ENCODE peak calls at places on chromosomes 5 and 9, in six cellular contexts. O is AG08396; Q is foreskin keratinocyte; P is Ammon's horn; H is NCI-H146; S is CD4-positive, alpha-beta memory T cell. N is an unnamed sample.
A peak's percentile ranks its signal among the peaks of the same experiment; 100 is the strongest.

GRCh38 chr9:106689089-106689488 is 173.9 kb upstream of the ZNF462 start:
- DNase-seq in P (no peak), H (no peak), O (no peak), S (no peak), Q (no peak), N (no peak)

GRCh38 chr5:1641560-1642166 is 117.9 kb upstream of the LPCAT1 start:
- DNase-seq in S (peak; percentile 75), P (peak; percentile 96), H (peak; percentile 89), Q (peak; percentile 53), O (peak; percentile 90), N (peak; percentile 75)

GRCh38 chr9:108885643-108886348 is 23.7 kb downstream of the ACTL7A start:
- DNase-seq in H (peak; percentile 85), O (peak; percentile 41), P (no peak), Q (peak; percentile 66), S (no peak), N (no peak)

GRCh38 chr9:23736293-23736692 is 89.7 kb downstream of the ELAVL2 start:
- DNase-seq in O (no peak), P (no peak), Q (no peak), H (no peak), S (no peak), N (no peak)

GRCh38 chr9:134928796-134929559 is 11.3 kb upstream of the FCN1 start:
- DNase-seq in H (no peak), S (no peak), P (peak; percentile 71), Q (no peak), O (no peak), N (no peak)

GRCh38 chr5:177179431-177179830 is 45.9 kb downstream of the NSD1 start:
- DNase-seq in P (no peak), O (no peak), H (no peak), Q (no peak), S (no peak), N (no peak)

GRCh38 chr5:57989378-57989777 is 470.5 kb downstream of the PLK2 start:
- DNase-seq in S (no peak), O (no peak), H (no peak), Q (no peak), P (no peak), N (no peak)

GRCh38 chr5:72517961-72518690 is 10.9 kb upstream of the ZNF366 start:
- DNase-seq in S (no peak), P (peak; percentile 56), Q (no peak), H (no peak), O (peak; percentile 43), N (no peak)

GRCh38 chr5:181243020-181243520 is 636 bp downstream of the RACK1 start:
- DNase-seq in P (no peak), S (no peak), O (no peak), H (no peak), Q (no peak), N (no peak)

GRCh38 chr5:95709967-95710650 is 21.0 kb upstream of the RHOBTB3 start:
- DNase-seq in O (no peak), P (no peak), Q (no peak), H (peak; percentile 31), S (no peak), N (no peak)

GRCh38 chr5:65776707-65777141 is 54.7 kb downstream of the NLN start:
- DNase-seq in H (no peak), Q (no peak), S (no peak), O (no peak), P (no peak), N (no peak)

GRCh38 chr5:78597068-78597857 is 51.3 kb downstream of the LHFPL2 start:
- DNase-seq in S (no peak), P (no peak), H (no peak), Q (peak; percentile 36), O (peak; percentile 41), N (no peak)

GRCh38 chr5:31378838-31379237 is 153.1 kb downstream of the DROSHA start:
- DNase-seq in O (peak; percentile 36), S (no peak), P (no peak), Q (no peak), H (no peak), N (no peak)

GRCh38 chr5:57311921-57312320 is 138.1 kb downstream of the GPBP1 start:
- DNase-seq in P (no peak), Q (no peak), H (no peak), O (no peak), S (no peak), N (no peak)

GRCh38 chr5:142023836-142024235 is 11.0 kb upstream of the GNPDA1 start:
- DNase-seq in S (no peak), H (peak; percentile 21), Q (no peak), P (no peak), O (no peak), N (no peak)

GRCh38 chr5:135154961-135155360 is 120.9 kb upstream of the PITX1 start:
- DNase-seq in P (no peak), Q (no peak), S (no peak), H (no peak), O (no peak), N (no peak)

GRCh38 chr9:97934321-97935115 is 3.5 kb downstream of the HEMGN start:
- DNase-seq in P (peak; percentile 57), Q (no peak), S (no peak), H (peak; percentile 70), O (no peak), N (no peak)

GRCh38 chr9:29039258-29039657 is 1466.0 kb upstream of the C9orf72 start:
- DNase-seq in Q (peak; percentile 31), P (no peak), O (no peak), S (no peak), H (no peak), N (no peak)

GRCh38 chr9:95409650-95410426 is 92.3 kb upstream of the FANCC start:
- DNase-seq in S (no peak), O (peak; percentile 48), P (no peak), H (no peak), Q (no peak), N (no peak)

GRCh38 chr5:56078271-56078670 is 83.5 kb upstream of the IL6ST start:
- DNase-seq in O (no peak), Q (no peak), P (no peak), H (no peak), S (no peak), N (no peak)

GRCh38 chr5:157292599-157292998 is 26.7 kb downstream of the CYFIP2 start:
- DNase-seq in O (no peak), S (no peak), Q (no peak), P (no peak), H (no peak), N (no peak)

GRCh38 chr5:80481019-80481893 is 6.6 kb upstream of the FAM151B start:
- DNase-seq in Q (no peak), P (peak; percentile 12), H (peak; percentile 32), S (no peak), O (peak; percentile 65), N (no peak)

GRCh38 chr5:157516626-157517325 is 56.8 kb downstream of the NIPAL4 start:
- DNase-seq in P (no peak), S (no peak), O (peak; percentile 84), H (no peak), Q (no peak), N (no peak)

GRCh38 chr9:98365227-98365669 is 109.8 kb upstream of the TBC1D2 start:
- DNase-seq in H (no peak), Q (peak; percentile 10), P (no peak), S (no peak), O (no peak), N (no peak)

GRCh38 chr9:129932303-129933151 is 97.3 kb downstream of the USP20 start:
- DNase-seq in O (peak; percentile 9), H (no peak), P (no peak), S (no peak), Q (no peak), N (peak; percentile 82)

GRCh38 chr5:158929579-158930233 is 170.0 kb downstream of the EBF1 start:
- DNase-seq in P (no peak), S (no peak), O (no peak), H (no peak), Q (no peak), N (no peak)

GRCh38 chr9:129102791-129103594 is 7.6 kb downstream of the CRAT start:
- DNase-seq in P (peak; percentile 55), O (peak; percentile 78), Q (peak; percentile 38), H (peak; percentile 67), S (no peak), N (peak; percentile 31)

GRCh38 chr5:131671994-131672655 is 37.1 kb upstream of the RAPGEF6 start:
- DNase-seq in Q (no peak), H (peak; percentile 3), S (no peak), O (peak; percentile 47), P (peak; percentile 86), N (no peak)

GRCh38 chr9:125255781-125256391 is 5.7 kb upstream of the GAPVD1 start:
- DNase-seq in H (peak; percentile 5), S (no peak), O (no peak), Q (no peak), P (no peak), N (no peak)

GRCh38 chr9:117480251-117480650 is 65.4 kb upstream of the ASTN2 start:
- DNase-seq in Q (peak; percentile 2), S (no peak), H (no peak), O (no peak), P (no peak), N (no peak)